ENCODE peak calls at places on chromosomes 3 and 15, in eight cellular contexts. Z is sciatic nerve, V is left cardiac atrium, W is SK-MEL-5, P is HTR-8/SVneo, Q is RPMI7951, U is mesenchymal stem cell, L is psoas muscle. H is an unnamed sample.

GRCh38 chr15:57196865-57197264 is 179.4 kb upstream of the CGNL1 start:
- DNase-seq in W (no peak), V (no peak), Z (no peak), U (no peak), Q (no peak), L (no peak), P (no peak), H (no peak)

GRCh38 chr3:4633078-4634004 is 140.2 kb downstream of the ITPR1 start:
- DNase-seq in U (peak; percentile 75), Q (peak; percentile 72), Z (no peak), P (peak; percentile 65), V (no peak), W (peak; percentile 77), L (no peak), H (peak; percentile 62)

GRCh38 chr3:25471081-25471768 is 43.2 kb downstream of the RARB start:
- DNase-seq in P (no peak), Q (peak; percentile 48), L (no peak), U (peak; percentile 92), Z (no peak), W (no peak), V (no peak), H (no peak)

GRCh38 chr3:17639765-17640164 is 102.7 kb downstream of the TBC1D5 start:
- DNase-seq in P (peak; percentile 44), U (peak; percentile 95), V (no peak), L (no peak), W (peak; percentile 22), Z (no peak), Q (peak; percentile 87), H (no peak)

GRCh38 chr3:128011140-128011539 is 41.1 kb upstream of the SEC61A1 start:
- DNase-seq in Z (no peak), Q (peak; percentile 20), U (peak; percentile 6), W (peak; percentile 69), V (no peak), L (no peak), P (peak; percentile 75), H (peak; percentile 79)

GRCh38 chr3:107208100-107208499 is 169.1 kb upstream of the CCDC54 start:
- DNase-seq in Z (no peak), L (no peak), W (peak; percentile 100), V (no peak), P (peak; percentile 60), Q (peak; percentile 96), U (peak; percentile 99), H (peak; percentile 55)

GRCh38 chr3:183484676-183485075 is 56.3 kb upstream of the MCF2L2 start:
- DNase-seq in L (no peak), Q (no peak), V (no peak), U (no peak), P (no peak), W (no peak), Z (no peak), H (no peak)

GRCh38 chr15:60551147-60551780 is 72.3 kb upstream of the ICE2 start:
- DNase-seq in P (no peak), W (no peak), Z (no peak), V (no peak), Q (no peak), L (no peak), U (no peak), H (no peak)

GRCh38 chr3:95627293-95627692 is 1187.1 kb upstream of the EPHA6 start:
- DNase-seq in P (no peak), Q (no peak), L (no peak), V (no peak), W (no peak), U (no peak), Z (no peak), H (no peak)

GRCh38 chr3:184576457-184577240 is 15.1 kb downstream of the EPHB3 start:
- DNase-seq in U (no peak), Z (no peak), V (no peak), P (no peak), Q (no peak), L (no peak), W (no peak), H (no peak)

H was measured in HEK293T.